ENCODE peak calls at places on chromosomes 3 and 15, in six cellular contexts. D is GM23248, Q is MM.1S, Y is hepatocyte, O is HCT116, U is SK-N-SH. Z is an unnamed sample.
A peak's percentile ranks its signal among the peaks of the same experiment; 100 is the strongest.

GRCh38 chr3:13189639-13190375 is 116.6 kb upstream of the IQSEC1 start:
- DNase-seq in D (peak; percentile 55), Q (no peak), Y (peak; percentile 57), O (no peak), U (no peak), Z (no peak)

GRCh38 chr3:10577521-10577920 is 72.1 kb upstream of the ATP2B2 start:
- DNase-seq in D (no peak), Q (no peak), Y (no peak), O (no peak), U (no peak), Z (no peak)

GRCh38 chr3:192935441-192935840 is 17.8 kb upstream of the MB21D2 start:
- DNase-seq in D (peak; percentile 26), Q (no peak), Y (no peak), O (no peak), U (no peak), Z (no peak)

GRCh38 chr3:148464246-148464645 is 233.5 kb upstream of the AGTR1 start:
- DNase-seq in D (peak; percentile 44), Q (no peak), Y (no peak), O (no peak), U (no peak), Z (no peak)

GRCh38 chr15:61598655-61599054 is 369.6 kb upstream of the RORA start:
- DNase-seq in D (no peak), Q (no peak), Y (no peak), O (no peak), U (no peak), Z (no peak)

GRCh38 chr3:139287557-139287956 is 56.3 kb upstream of the MRPS22 start:
- DNase-seq in D (no peak), Q (no peak), Y (no peak), O (no peak), U (no peak), Z (no peak)

GRCh38 chr3:131711114-131711786 is 208.5 kb upstream of the MRPL3 start:
- DNase-seq in D (no peak), Q (peak; percentile 27), Y (no peak), O (no peak), U (no peak), Z (peak; percentile 36)

GRCh38 chr3:126485131-126485530 is 9.4 kb upstream of the ZXDC start:
- DNase-seq in D (no peak), Q (no peak), Y (no peak), O (no peak), U (no peak), Z (peak; percentile 25)

GRCh38 chr3:152192936-152193672 is 75.6 kb upstream of the MBNL1 start:
- DNase-seq in D (no peak), Q (no peak), Y (peak; percentile 6), O (no peak), U (no peak), Z (no peak)

GRCh38 chr15:29452881-29453731 is 183.5 kb upstream of the NSMCE3 start:
- DNase-seq in D (no peak), Q (no peak), Y (no peak), O (peak; percentile 29), U (no peak), Z (peak; percentile 25)

GRCh38 chr15:53811530-53811929 is 52.1 kb upstream of the WDR72 start:
- DNase-seq in D (peak; percentile 5), Q (peak; percentile 32), Y (peak; percentile 53), O (peak; percentile 7), U (peak; percentile 10), Z (peak; percentile 45)

GRCh38 chr15:60656491-60657284 is 177.7 kb upstream of the ICE2 start:
- DNase-seq in D (peak; percentile 15), Q (no peak), Y (no peak), O (no peak), U (no peak), Z (no peak)

GRCh38 chr3:184551103-184551502 is 10.5 kb upstream of the EPHB3 start:
- DNase-seq in D (no peak), Q (no peak), Y (no peak), O (no peak), U (no peak), Z (no peak)

GRCh38 chr3:98984024-98984423 is 82.5 kb upstream of the DCBLD2 start:
- DNase-seq in D (no peak), Q (no peak), Y (no peak), O (no peak), U (no peak), Z (no peak)

GRCh38 chr3:98982336-98982735 is 80.8 kb upstream of the DCBLD2 start:
- DNase-seq in D (peak; percentile 28), Q (no peak), Y (no peak), O (no peak), U (no peak), Z (no peak)

GRCh38 chr3:98978068-98978811 is 76.7 kb upstream of the DCBLD2 start:
- DNase-seq in D (no peak), Q (no peak), Y (no peak), O (no peak), U (no peak), Z (no peak)

GRCh38 chr3:98979296-98979695 is 77.8 kb upstream of the DCBLD2 start:
- DNase-seq in D (no peak), Q (no peak), Y (no peak), O (no peak), U (no peak), Z (no peak)

DNA sequence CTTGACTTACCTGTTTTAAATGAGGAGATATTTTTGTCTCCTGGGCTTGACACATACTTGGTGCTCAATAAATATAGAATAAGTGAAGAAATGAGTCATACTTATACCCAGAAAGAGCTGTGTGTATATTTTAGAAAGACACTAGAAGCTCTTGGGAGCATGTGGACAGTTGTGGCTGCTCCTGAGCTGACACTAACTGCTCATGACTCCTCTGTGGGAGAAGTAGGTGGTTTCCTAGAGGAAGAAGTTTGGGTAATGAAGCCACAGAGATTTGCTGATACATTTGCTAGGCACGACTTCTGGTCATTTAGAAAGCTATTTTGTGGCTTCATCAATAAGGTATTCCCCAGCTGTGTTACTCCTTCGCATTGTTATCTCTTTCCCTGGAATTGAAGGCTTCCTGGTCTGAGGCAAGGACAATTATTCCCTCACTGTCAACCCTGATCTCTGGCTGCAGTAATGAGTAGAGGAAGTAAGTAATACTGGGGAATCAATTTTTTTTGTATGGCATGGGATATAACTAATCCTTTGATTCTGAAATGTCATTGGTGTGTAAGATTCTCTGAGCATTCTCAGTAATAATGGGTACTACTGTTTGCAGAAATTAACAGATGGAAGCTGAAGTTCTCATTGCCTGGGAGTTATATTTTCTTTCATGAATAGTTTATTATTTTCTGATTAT is 79.6 kb upstream of the DCBLD2 start:
- DNase-seq in D (peak; percentile 78), Q (no peak), Y (no peak), O (peak; percentile 57), U (no peak), Z (no peak)
- H3K4me3 ChIP-seq in D (peak overlapping the region; percentile 29), Q (no peak overlapping the region), Y (no peak overlapping the region), O (peak overlapping the region; percentile 37), U (peak overlapping the region; percentile 52), Z (no peak overlapping the region)

GRCh38 chr3:69322110-69322509 is 63.8 kb downstream of the FRMD4B start:
- DNase-seq in D (no peak), Q (no peak), Y (no peak), O (no peak), U (no peak), Z (no peak)
- H3K9me2 ChIP-seq in D (no peaks in the 10 kb centered on the region), Q (no peaks in the 10 kb centered on the region), Y (no peaks in the 10 kb centered on the region), O (no peaks in the 10 kb centered on the region), U (no peaks in the 10 kb centered on the region), Z (no peaks in the 10 kb centered on the region)

GRCh38 chr15:43184407-43185160 is 619 bp upstream of the CCNDBP1 start:
- DNase-seq in D (no peak), Q (no peak), Y (no peak), O (no peak), U (no peak), Z (no peak)
- H3K4me3 ChIP-seq in D (peak overlapping the region; percentile 86), Q (no peak overlapping the region), Y (no peak overlapping the region), O (peak overlapping the region; percentile 82), U (peak overlapping the region; percentile 75), Z (peak overlapping the region; percentile 96)

GRCh38 chr15:81003023-81003350 is 2.3 kb downstream of the TLNRD1 start:
- DNase-seq in D (no peak), Q (no peak), Y (no peak), O (no peak), U (no peak), Z (no peak)
- H3K9me2 ChIP-seq in D (no peaks in the 10 kb centered on the region), Q (no peaks in the 10 kb centered on the region), Y (no peaks in the 10 kb centered on the region), O (no peaks in the 10 kb centered on the region), U (no peaks in the 10 kb centered on the region), Z (no peaks in the 10 kb centered on the region)

DNA sequence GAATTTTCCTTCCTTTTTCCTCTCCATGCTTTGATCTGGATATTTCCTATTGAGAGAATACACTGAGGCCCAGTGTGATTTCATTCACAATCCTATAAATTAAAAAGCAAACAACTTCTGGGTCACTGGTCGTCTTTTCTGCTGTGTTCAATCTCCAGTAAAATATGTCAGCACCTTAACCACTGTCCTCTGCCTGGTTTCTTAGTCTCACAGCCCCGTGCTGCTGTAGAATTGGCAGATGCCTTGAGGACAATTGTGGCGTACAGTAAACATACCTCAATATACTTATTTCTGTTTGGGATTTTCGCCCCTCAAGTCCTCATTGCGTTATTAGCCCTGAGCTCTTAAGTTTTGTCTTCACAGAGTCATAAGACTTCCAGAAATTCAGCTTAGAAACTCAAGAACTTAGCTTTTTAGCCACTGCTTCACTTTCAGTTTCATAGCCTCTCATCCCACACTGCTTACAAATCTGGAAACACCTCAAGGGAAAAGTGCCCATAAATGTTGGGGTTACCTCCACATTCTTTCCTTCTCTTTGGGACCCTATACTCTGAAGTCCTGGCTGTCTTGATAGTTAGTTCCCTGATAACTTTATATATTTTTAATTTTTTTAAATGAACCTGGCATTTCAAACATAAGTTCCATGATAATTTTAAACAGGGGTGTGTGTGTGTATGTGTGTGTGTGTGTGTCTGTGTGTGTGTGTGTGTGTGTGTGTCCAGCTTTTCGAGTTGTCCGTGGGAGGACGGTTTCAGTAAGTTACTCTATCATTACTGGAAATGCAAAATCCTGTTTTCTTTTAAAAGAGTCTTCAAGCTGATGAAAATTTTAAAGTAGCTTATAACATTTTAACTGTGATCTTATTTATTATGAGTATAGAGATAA is 238.4 kb upstream of the CTDSPL start:
- DNase-seq in D (no peak), Q (peak; percentile 49), Y (no peak), O (no peak), U (no peak), Z (no peak)
- H3K4me3 ChIP-seq in D (no peak overlapping the region), Q (peak overlapping the region; percentile 50), Y (no peak overlapping the region), O (no peak overlapping the region), U (no peak overlapping the region), Z (no peak overlapping the region)

GRCh38 chr15:52488830-52489229 is 39.9 kb downstream of the MYO5A start:
- DNase-seq in D (no peak), Q (no peak), Y (no peak), O (no peak), U (no peak), Z (no peak)

GRCh38 chr15:52493968-52494367 is 34.7 kb downstream of the MYO5A start:
- DNase-seq in D (peak; percentile 26), Q (no peak), Y (no peak), O (no peak), U (no peak), Z (no peak)

GRCh38 chr15:52496175-52496574 is 32.5 kb downstream of the MYO5A start:
- DNase-seq in D (no peak), Q (no peak), Y (no peak), O (no peak), U (no peak), Z (no peak)

GRCh38 chr15:52492132-52492531 is 36.5 kb downstream of the MYO5A start:
- DNase-seq in D (no peak), Q (no peak), Y (no peak), O (no peak), U (no peak), Z (no peak)

GRCh38 chr15:52491460-52491859 is 37.2 kb downstream of the MYO5A start:
- DNase-seq in D (peak; percentile 67), Q (no peak), Y (no peak), O (no peak), U (no peak), Z (no peak)
- H3K9me2 ChIP-seq in D (no peaks in the 10 kb centered on the region), Q (no peaks in the 10 kb centered on the region), Y (no peaks in the 10 kb centered on the region), O (no peaks in the 10 kb centered on the region), U (no peaks in the 10 kb centered on the region), Z (no peaks in the 10 kb centered on the region)

Z was measured in GM23338.